ENCODE peak calls at places on chromosomes 7 and 10, in eight cellular contexts. One of them, this sample, is unnamed.

GRCh38 chr7:50743893-50744292 is 38.8 kb downstream of the GRB10 start:
- DNase-seq in Calu3: no peak
- DNase-seq in T-helper 9 cell: no peak
- DNase-seq in DND-41: no peak
- DNase-seq in cardiac muscle cell: no peak
- DNase-seq in epithelial cell of prostate: no peak
- DNase-seq in progenitor cell of endocrine pancreas: no peak
- DNase-seq in uterus: no peak
- DNase-seq in this sample: no peak

GRCh38 chr10:91681361-91682276 is 48.7 kb upstream of the PPP1R3C start:
- DNase-seq in DND-41: no peak
- DNase-seq in uterus: no peak
- DNase-seq in Calu3: peak; percentile 2
- DNase-seq in cardiac muscle cell: peak; percentile 41
- DNase-seq in progenitor cell of endocrine pancreas: no peak
- DNase-seq in epithelial cell of prostate: no peak
- DNase-seq in T-helper 9 cell: no peak
- DNase-seq in this sample: no peak

GRCh38 chr10:6530211-6530840 is 49.8 kb downstream of the PRKCQ start:
- DNase-seq in progenitor cell of endocrine pancreas: no peak
- DNase-seq in epithelial cell of prostate: no peak
- DNase-seq in T-helper 9 cell: peak; percentile 57
- DNase-seq in uterus: peak; percentile 19
- DNase-seq in DND-41: no peak
- DNase-seq in cardiac muscle cell: no peak
- DNase-seq in Calu3: no peak
- DNase-seq in this sample: no peak

GRCh38 chr7:127654404-127655392 is 2.7 kb downstream of the SND1 start:
- DNase-seq in T-helper 9 cell: no peak
- DNase-seq in cardiac muscle cell: no peak
- DNase-seq in Calu3: no peak
- DNase-seq in progenitor cell of endocrine pancreas: no peak
- DNase-seq in DND-41: no peak
- DNase-seq in uterus: no peak
- DNase-seq in epithelial cell of prostate: no peak
- DNase-seq in this sample: no peak

GRCh38 chr7:117217636-117218035 is 105.2 kb downstream of the WNT2 start:
- DNase-seq in uterus: no peak
- DNase-seq in T-helper 9 cell: no peak
- DNase-seq in Calu3: no peak
- DNase-seq in cardiac muscle cell: no peak
- DNase-seq in epithelial cell of prostate: no peak
- DNase-seq in DND-41: no peak
- DNase-seq in progenitor cell of endocrine pancreas: no peak
- DNase-seq in this sample: no peak

GRCh38 chr7:112282476-112283188 is 76.1 kb downstream of the ZNF277 start:
- DNase-seq in progenitor cell of endocrine pancreas: no peak
- DNase-seq in Calu3: no peak
- DNase-seq in DND-41: no peak
- DNase-seq in cardiac muscle cell: no peak
- DNase-seq in uterus: no peak
- DNase-seq in T-helper 9 cell: no peak
- DNase-seq in epithelial cell of prostate: no peak
- DNase-seq in this sample: no peak

GRCh38 chr10:22321831-22322662 is 1.1 kb downstream of the BMI1 start:
- DNase-seq in progenitor cell of endocrine pancreas: no peak
- DNase-seq in DND-41: peak; percentile 35
- DNase-seq in T-helper 9 cell: no peak
- DNase-seq in Calu3: peak; percentile 6
- DNase-seq in epithelial cell of prostate: no peak
- DNase-seq in uterus: peak; percentile 32
- DNase-seq in cardiac muscle cell: peak; percentile 50
- DNase-seq in this sample: no peak

GRCh38 chr7:116534790-116535189 is 10.0 kb downstream of the CAV1 start:
- DNase-seq in DND-41: no peak
- DNase-seq in epithelial cell of prostate: no peak
- DNase-seq in uterus: peak; percentile 42
- DNase-seq in cardiac muscle cell: no peak
- DNase-seq in progenitor cell of endocrine pancreas: no peak
- DNase-seq in T-helper 9 cell: no peak
- DNase-seq in Calu3: no peak
- DNase-seq in this sample: no peak

GRCh38 chr7:46494441-46494840 is 573.4 kb upstream of the IGFBP3 start:
- DNase-seq in epithelial cell of prostate: no peak
- DNase-seq in uterus: no peak
- DNase-seq in Calu3: no peak
- DNase-seq in cardiac muscle cell: no peak
- DNase-seq in T-helper 9 cell: no peak
- DNase-seq in DND-41: no peak
- DNase-seq in progenitor cell of endocrine pancreas: no peak
- DNase-seq in this sample: no peak

GRCh38 chr7:111132833-111133232 is 41.9 kb downstream of the LRRN3 start:
- DNase-seq in uterus: no peak
- DNase-seq in progenitor cell of endocrine pancreas: no peak
- DNase-seq in DND-41: no peak
- DNase-seq in T-helper 9 cell: no peak
- DNase-seq in cardiac muscle cell: no peak
- DNase-seq in epithelial cell of prostate: no peak
- DNase-seq in Calu3: no peak
- DNase-seq in this sample: no peak

GRCh38 chr7:42137941-42138340 is 99.1 kb downstream of the GLI3 start:
- DNase-seq in T-helper 9 cell: no peak
- DNase-seq in epithelial cell of prostate: no peak
- DNase-seq in DND-41: no peak
- DNase-seq in uterus: no peak
- DNase-seq in cardiac muscle cell: no peak
- DNase-seq in Calu3: no peak
- DNase-seq in progenitor cell of endocrine pancreas: no peak
- DNase-seq in this sample: no peak

GRCh38 chr10:73888514-73888913 is 14.2 kb upstream of the CAMK2G start:
- DNase-seq in progenitor cell of endocrine pancreas: no peak
- DNase-seq in epithelial cell of prostate: peak; percentile 90
- DNase-seq in uterus: no peak
- DNase-seq in cardiac muscle cell: no peak
- DNase-seq in Calu3: peak; percentile 74
- DNase-seq in DND-41: no peak
- DNase-seq in T-helper 9 cell: no peak
- DNase-seq in this sample: peak; percentile 94

GRCh38 chr7:1894906-1895663 is 225.0 kb downstream of the ELFN1 start:
- DNase-seq in T-helper 9 cell: no peak
- DNase-seq in Calu3: no peak
- DNase-seq in cardiac muscle cell: no peak
- DNase-seq in DND-41: no peak
- DNase-seq in uterus: no peak
- DNase-seq in progenitor cell of endocrine pancreas: no peak
- DNase-seq in epithelial cell of prostate: no peak
- DNase-seq in this sample: no peak

GRCh38 chr7:68507644-68508043 is 1090.6 kb upstream of the AUTS2 start:
- DNase-seq in Calu3: no peak
- DNase-seq in T-helper 9 cell: no peak
- DNase-seq in epithelial cell of prostate: no peak
- DNase-seq in cardiac muscle cell: no peak
- DNase-seq in DND-41: no peak
- DNase-seq in progenitor cell of endocrine pancreas: no peak
- DNase-seq in uterus: no peak
- DNase-seq in this sample: no peak